ENCODE peak calls at places on chromosomes 3 and 15, in ten cellular contexts. F, I, P, R, H, B, M, A, D and T are unnamed samples.

GRCh38 chr3:57821765-57822164 is 65.7 kb downstream of the SLMAP start:
- DNase-seq in F (no peak), I (no peak), P (no peak), R (no peak), H (no peak), B (no peak), M (no peak), A (no peak), D (no peak), T (no peak)

GRCh38 chr3:62188547-62189375 is 184.6 kb downstream of the FEZF2 start:
- DNase-seq in F (peak; percentile 68), I (peak; percentile 65), P (peak; percentile 3), R (peak; percentile 78), H (peak; percentile 86), B (no peak), M (peak; percentile 69), A (peak; percentile 62), D (peak; percentile 27), T (peak; percentile 16)

GRCh38 chr3:48472673-48472922 is 26.1 kb downstream of the ATRIP start:
- DNase-seq in F (peak; percentile 65), I (no peak), P (no peak), R (no peak), H (no peak), B (no peak), M (no peak), A (no peak), D (no peak), T (no peak)

GRCh38 chr3:64685331-64685799 is 2.4 kb downstream of the ADAMTS9 start:
- DNase-seq in F (no peak), I (no peak), P (no peak), R (no peak), H (peak; percentile 81), B (no peak), M (no peak), A (no peak), D (no peak), T (no peak)

GRCh38 chr3:187966141-187966540 is 187.8 kb upstream of the LPP start:
- DNase-seq in F (no peak), I (no peak), P (no peak), R (no peak), H (no peak), B (no peak), M (no peak), A (no peak), D (no peak), T (no peak)

GRCh38 chr15:64070965-64071851 is 22.4 kb downstream of the CIAO2A start:
- DNase-seq in F (peak; percentile 75), I (no peak), P (no peak), R (peak; percentile 89), H (peak; percentile 70), B (no peak), M (no peak), A (no peak), D (no peak), T (peak; percentile 53)

GRCh38 chr15:83571820-83572707 is 81.9 kb upstream of the ADAMTSL3 start:
- DNase-seq in F (peak; percentile 68), I (no peak), P (peak; percentile 4), R (peak; percentile 40), H (no peak), B (no peak), M (no peak), A (no peak), D (no peak), T (no peak)

GRCh38 chr15:65334586-65335231 is 30.2 kb downstream of the RNU5B-1 start:
- DNase-seq in F (no peak), I (no peak), P (no peak), R (no peak), H (no peak), B (no peak), M (no peak), A (no peak), D (no peak), T (no peak)

GRCh38 chr15:39239562-39239961 is 341.3 kb upstream of the THBS1 start:
- DNase-seq in F (peak; percentile 91), I (no peak), P (no peak), R (peak; percentile 93), H (no peak), B (no peak), M (no peak), A (no peak), D (no peak), T (peak; percentile 73)

GRCh38 chr3:55481067-55481917 is 5.8 kb downstream of the WNT5A start:
- DNase-seq in F (peak; percentile 33), I (no peak), P (peak; percentile 3), R (peak; percentile 80), H (no peak), B (no peak), M (peak; percentile 44), A (no peak), D (no peak), T (peak; percentile 71)

GRCh38 chr3:30437172-30437571 is 169.2 kb upstream of the TGFBR2 start:
- DNase-seq in F (no peak), I (no peak), P (no peak), R (no peak), H (peak; percentile 57), B (no peak), M (no peak), A (no peak), D (no peak), T (no peak)

GRCh38 chr3:128378631-128379347 is 87.9 kb downstream of the DNAJB8 start:
- DNase-seq in F (no peak), I (no peak), P (no peak), R (no peak), H (no peak), B (no peak), M (no peak), A (no peak), D (no peak), T (no peak)

GRCh38 chr3:110647586-110647985 is 424.0 kb upstream of the NECTIN3 start:
- DNase-seq in F (no peak), I (no peak), P (no peak), R (no peak), H (no peak), B (no peak), M (no peak), A (no peak), D (no peak), T (no peak)

GRCh38 chr3:184040010-184040409 is 8.5 kb downstream of the HTR3D start:
- DNase-seq in F (peak; percentile 67), I (no peak), P (peak; percentile 70), R (peak; percentile 67), H (no peak), B (no peak), M (peak; percentile 63), A (no peak), D (no peak), T (no peak)

GRCh38 chr3:194730369-194730768 is 44.7 kb downstream of the FAM43A start:
- DNase-seq in F (no peak), I (peak; percentile 38), P (peak; percentile 97), R (peak; percentile 29), H (no peak), B (no peak), M (no peak), A (no peak), D (no peak), T (no peak)

GRCh38 chr3:131755380-131755779 is 252.6 kb upstream of the MRPL3 start:
- DNase-seq in F (no peak), I (no peak), P (no peak), R (no peak), H (no peak), B (no peak), M (no peak), A (no peak), D (no peak), T (no peak)

GRCh38 chr3:26827169-26827568 is 204.6 kb downstream of the LRRC3B start:
- DNase-seq in F (no peak), I (no peak), P (no peak), R (no peak), H (no peak), B (no peak), M (no peak), A (no peak), D (no peak), T (no peak)

GRCh38 chr3:111151438-111151837 is 79.8 kb downstream of the NECTIN3 start:
- DNase-seq in F (peak; percentile 94), I (no peak), P (no peak), R (peak; percentile 91), H (no peak), B (no peak), M (no peak), A (no peak), D (no peak), T (no peak)

GRCh38 chr3:102444101-102444500 is 9.3 kb downstream of the ZPLD1 start:
- DNase-seq in F (no peak), I (no peak), P (no peak), R (peak; percentile 21), H (no peak), B (no peak), M (no peak), A (no peak), D (no peak), T (no peak)

GRCh38 chr15:40106203-40107161 is 2.2 kb downstream of the BMF start:
- DNase-seq in F (peak; percentile 81), I (peak; percentile 27), P (no peak), R (no peak), H (peak; percentile 77), B (no peak), M (peak; percentile 91), A (no peak), D (peak; percentile 54), T (no peak)

GRCh38 chr3:105233056-105233455 is 133.7 kb upstream of the ALCAM start:
- DNase-seq in F (no peak), I (no peak), P (no peak), R (peak; percentile 32), H (no peak), B (no peak), M (no peak), A (no peak), D (no peak), T (no peak)

GRCh38 chr3:50388021-50388719 is 28.8 kb upstream of the TMEM115 start:
- DNase-seq in F (no peak), I (no peak), P (no peak), R (no peak), H (no peak), B (no peak), M (peak; percentile 67), A (no peak), D (no peak), T (no peak)